ENCODE peak calls at places on chromosome 21, in six cellular contexts. A is WTC11, Y is GM23338, T is HepG2, X is H1, B is GM12878. J is an unnamed sample.

GRCh38 chr21:36465481-36465880 is 14.4 kb downstream of the CLDN14 start:
- DNase-seq in A (no peak), X (no peak), T (no peak), Y (no peak), B (no peak), J (no peak)

GRCh38 chr21:31218830-31219608 is 125.0 kb downstream of the TIAM1 start:
- DNase-seq in Y (no peak), X (no peak), T (no peak), B (no peak), A (no peak), J (no peak)

GRCh38 chr21:44289381-44290010 is 3.8 kb downstream of the AIRE start:
- DNase-seq in T (no peak), B (no peak), Y (no peak), A (no peak), X (no peak), J (no peak)

GRCh38 chr21:41370840-41371697 is 9.2 kb downstream of the MX2 start:
- DNase-seq in T (no peak), Y (no peak), B (no peak), X (no peak), A (no peak), J (no peak)

GRCh38 chr21:42341776-42342542 is 8.8 kb downstream of the TFF2 start:
- DNase-seq in Y (no peak), T (no peak), X (no peak), A (no peak), B (no peak), J (no peak)

GRCh38 chr21:42654179-42654912 is 925 bp downstream of the PDE9A start:
- DNase-seq in T (peak; percentile 30), B (no peak), X (no peak), Y (peak; percentile 76), A (no peak), J (no peak)

GRCh38 chr21:20971296-20971921 is 26.8 kb upstream of the NCAM2 start:
- DNase-seq in B (no peak), A (peak; percentile 59), Y (peak; percentile 84), X (peak; percentile 15), T (peak; percentile 18), J (peak; percentile 35)

GRCh38 chr21:27060190-27060589 is 93.3 kb upstream of the ADAMTS5 start:
- DNase-seq in Y (no peak), X (no peak), T (no peak), A (no peak), B (no peak), J (no peak)

GRCh38 chr21:35850029-35850428 is 210.3 kb downstream of the SETD4 start:
- DNase-seq in X (no peak), T (no peak), A (no peak), Y (no peak), B (no peak), J (no peak)

GRCh38 chr21:36124395-36124794 is 10.5 kb upstream of the CBR3 start:
- DNase-seq in T (no peak), X (no peak), B (no peak), A (no peak), Y (no peak), J (no peak)

GRCh38 chr21:39188521-39189139 is 5.4 kb upstream of the PSMG1 start:
- DNase-seq in T (no peak), Y (no peak), X (no peak), A (no peak), B (no peak), J (no peak)

GRCh38 chr21:43597845-43598244 is 61.4 kb downstream of the HSF2BP start:
- DNase-seq in X (no peak), T (no peak), Y (no peak), A (no peak), B (no peak), J (no peak)

GRCh38 chr21:26572668-26573381 is at the start of gene CYYR1:
- DNase-seq in Y (peak; percentile 84), X (peak; percentile 13), A (peak; percentile 75), B (no peak), T (no peak), J (no peak)

GRCh38 chr21:26845066-26845749 is at the start of gene ADAMTS1:
- DNase-seq in A (peak; percentile 88), T (peak; percentile 4), B (no peak), Y (peak; percentile 87), X (peak; percentile 68), J (no peak)

GRCh38 chr21:42570841-42571387 is 57.3 kb downstream of the SLC37A1 start:
- DNase-seq in B (no peak), Y (peak; percentile 36), A (peak; percentile 16), X (no peak), T (no peak), J (no peak)

GRCh38 chr21:30289414-30289813 is at the start of gene KRTAP25-1:
- DNase-seq in B (no peak), T (no peak), A (no peak), Y (no peak), X (no peak), J (no peak)

GRCh38 chr21:42151148-42152074 is 67.5 kb upstream of the ABCG1 start:
- DNase-seq in A (no peak), X (no peak), B (no peak), Y (no peak), T (no peak), J (no peak)

GRCh38 chr21:40625991-40626390 is 221.0 kb downstream of the DSCAM start:
- DNase-seq in T (no peak), Y (no peak), A (no peak), X (no peak), B (no peak), J (no peak)

GRCh38 chr21:43865471-43866181 is 603 bp downstream of the AGPAT3 start:
- DNase-seq in T (no peak), Y (peak; percentile 30), X (no peak), A (no peak), B (no peak), J (peak; percentile 82)

GRCh38 chr21:26587621-26588260 is 14.7 kb upstream of the CYYR1 start:
- DNase-seq in A (no peak), X (no peak), B (no peak), Y (no peak), T (no peak), J (no peak)

GRCh38 chr21:41548781-41549180 is 40.8 kb upstream of the TMPRSS2 start:
- DNase-seq in Y (no peak), A (no peak), X (no peak), B (no peak), T (no peak), J (no peak)

GRCh38 chr21:40850071-40850470 is 3.1 kb upstream of the DSCAM start:
- DNase-seq in B (no peak), X (no peak), T (no peak), A (no peak), Y (no peak), J (no peak)

GRCh38 chr21:27001526-27001925 is 34.6 kb upstream of the ADAMTS5 start:
- DNase-seq in T (no peak), B (no peak), A (no peak), X (no peak), Y (no peak), J (no peak)

GRCh38 chr21:39575778-39576177 is 37.0 kb upstream of the B3GALT5 start:
- DNase-seq in T (no peak), Y (no peak), X (no peak), B (no peak), A (no peak), J (no peak)

GRCh38 chr21:14273736-14274538 is 58.0 kb downstream of the RBM11 start:
- DNase-seq in X (no peak), A (peak; percentile 65), B (no peak), Y (peak; percentile 72), T (no peak), J (peak; percentile 20)

GRCh38 chr21:43667191-43667904 is 8.0 kb downstream of the RRP1B start:
- DNase-seq in Y (no peak), T (no peak), A (no peak), B (no peak), X (no peak), J (no peak)

GRCh38 chr21:21612446-21612845 is 614.2 kb downstream of the NCAM2 start:
- DNase-seq in T (no peak), B (no peak), X (peak; percentile 36), Y (peak; percentile 69), A (no peak), J (no peak)

GRCh38 chr21:25834376-25834775 is 99.6 kb downstream of the GABPA start:
- DNase-seq in T (no peak), B (no peak), A (no peak), Y (no peak), X (no peak), J (no peak)

GRCh38 chr21:41929248-41929647 is 24.6 kb downstream of the C2CD2 start:
- DNase-seq in Y (no peak), B (no peak), T (no peak), X (no peak), A (no peak), J (no peak)

GRCh38 chr21:36813071-36813470 is 114.2 kb downstream of the SIM2 start:
- DNase-seq in T (no peak), A (no peak), B (no peak), X (no peak), Y (no peak), J (no peak)

GRCh38 chr21:26595971-26596370 is 22.9 kb upstream of the CYYR1 start:
- DNase-seq in B (no peak), A (no peak), T (no peak), X (no peak), Y (no peak), J (no peak)

GRCh38 chr21:28298251-28298672 is 694.4 kb downstream of the LTN1 start:
- DNase-seq in B (no peak), Y (no peak), A (no peak), T (no peak), X (no peak), J (no peak)

GRCh38 chr21:28294046-28294445 is 698.6 kb downstream of the LTN1 start:
- DNase-seq in T (no peak), B (no peak), X (no peak), Y (no peak), A (no peak), J (no peak)

GRCh38 chr21:28299946-28300345 is 692.7 kb downstream of the LTN1 start:
- DNase-seq in T (no peak), A (no peak), X (no peak), Y (no peak), B (no peak), J (no peak)
- TF ChIP-seq CREB1 in T (no peak), A (no peak), X (no peak), Y (no peak), B (no peak), J (no peak)

GRCh38 chr21:46416551-46416950 is 42.1 kb upstream of the DIP2A start:
- DNase-seq in Y (no peak), X (no peak), A (no peak), T (no peak), B (no peak), J (no peak)
- TF ChIP-seq CREB1 in Y (no peak), X (no peak), A (no peak), T (no peak), B (no peak), J (no peak)

DNA sequence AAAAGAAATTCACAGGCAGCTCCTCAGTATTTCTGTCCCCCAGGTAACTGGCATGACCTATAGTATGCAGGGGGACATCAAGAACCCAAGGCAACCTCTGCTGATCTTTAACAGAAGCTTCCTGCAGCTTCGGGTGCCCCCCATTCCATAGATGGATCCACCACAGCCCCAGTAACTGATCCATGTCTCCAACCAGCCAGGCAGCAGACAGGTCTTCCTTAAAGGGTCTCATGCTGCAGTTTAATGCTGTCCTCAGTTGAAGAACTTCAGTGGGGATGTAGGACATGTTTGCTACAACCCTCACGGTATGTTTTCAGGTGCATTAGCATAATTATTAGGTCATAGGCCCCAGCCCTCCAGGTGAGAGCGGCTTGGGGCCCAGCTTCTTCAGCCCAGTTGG is 90.9 kb upstream of the OLIG2 start:
- DNase-seq in Y (no peak), T (no peak), A (no peak), B (no peak), X (no peak), J (no peak)
- TF ChIP-seq CREB1 in Y (no peak), T (no peak), A (no peak), B (no peak), X (no peak), J (no peak)

GRCh38 chr21:45588086-45588825 is 46.0 kb upstream of the SLC19A1 start:
- DNase-seq in Y (no peak), T (no peak), X (no peak), A (no peak), B (no peak), J (no peak)
- TF ChIP-seq CREB1 in Y (no peak), T (no peak), X (no peak), A (no peak), B (no peak), J (no peak)